ENCODE peak calls at places on chromosomes 12 and 14, in five cellular contexts. U is RPMI7951, F is cardiac fibroblast, R is iris pigment epithelial cell, A is KBM-7. Z is an unnamed sample.

GRCh38 chr12:120231316-120232011 is 30.6 kb upstream of the RPLP0 start:
- DNase-seq in U (peak), F (peak), R (peak), A (peak), Z (peak)

GRCh38 chr14:95011449-95012020 is 145.8 kb downstream of the DICER1 start:
- DNase-seq in U (no peak), F (no peak), R (no peak), A (no peak), Z (no peak)

GRCh38 chr14:81529391-81529790 is 4.3 kb downstream of the SEL1L start:
- DNase-seq in U (no peak), F (peak), R (peak), A (no peak), Z (no peak)

GRCh38 chr12:121224591-121224990 is 14.7 kb downstream of the P2RX4 start:
- DNase-seq in U (no peak), F (no peak), R (no peak), A (no peak), Z (no peak)

GRCh38 chr12:50241178-50241577 is 42.1 kb downstream of the LIMA1 start:
- DNase-seq in U (no peak), F (no peak), R (peak), A (no peak), Z (no peak)

GRCh38 chr14:90489916-90490726 is 93.3 kb downstream of the CALM1 start:
- DNase-seq in U (peak), F (no peak), R (peak), A (no peak), Z (no peak)

GRCh38 chr12:268483-268840 is 5.8 kb upstream of the SLC6A13 start:
- DNase-seq in U (no peak), F (no peak), R (no peak), A (no peak), Z (no peak)

GRCh38 chr14:55005071-55005470 is 21.8 kb downstream of the WDHD1 start:
- DNase-seq in U (no peak), F (no peak), R (peak), A (no peak), Z (no peak)

GRCh38 chr14:94540031-94540794 is 21.0 kb upstream of the SERPINA4 start:
- DNase-seq in U (peak), F (peak), R (peak), A (no peak), Z (peak)

GRCh38 chr14:102211240-102211639 is 71.5 kb downstream of the WDR20 start:
- DNase-seq in U (no peak), F (no peak), R (no peak), A (no peak), Z (no peak)

GRCh38 chr12:52741378-52742195 is 35.6 kb downstream of the KRT76 start:
- DNase-seq in U (peak), F (peak), R (peak), A (peak), Z (peak)

GRCh38 chr12:29743072-29743471 is 40.7 kb downstream of the TMTC1 start:
- DNase-seq in U (no peak), F (no peak), R (no peak), A (no peak), Z (no peak)

GRCh38 chr14:99718811-99719192 is 34.7 kb downstream of the CYP46A1 start:
- DNase-seq in U (no peak), F (no peak), R (no peak), A (no peak), Z (no peak)

GRCh38 chr12:38961044-38961443 is 55.7 kb upstream of the CPNE8 start:
- DNase-seq in U (no peak), F (no peak), R (no peak), A (no peak), Z (no peak)

GRCh38 chr14:93200553-93200952 is 6.3 kb downstream of the GON7 start:
- DNase-seq in U (no peak), F (no peak), R (no peak), A (no peak), Z (no peak)

GRCh38 chr14:94331462-94331861 is 8.3 kb upstream of the SERPINA6 start:
- DNase-seq in U (no peak), F (no peak), R (no peak), A (no peak), Z (no peak)

GRCh38 chr12:6551063-6551461 is 4.8 kb downstream of the IFFO1 start:
- DNase-seq in U (peak), F (peak), R (no peak), A (no peak), Z (no peak)

GRCh38 chr12:8709124-8709830 is 11.5 kb downstream of the RIMKLB start:
- DNase-seq in U (peak), F (no peak), R (peak), A (no peak), Z (no peak)

GRCh38 chr12:79020106-79020505 is 155.5 kb downstream of the SYT1 start:
- DNase-seq in U (peak), F (peak), R (peak), A (no peak), Z (no peak)

GRCh38 chr12:75820848-75821578 is 210.6 kb downstream of the PHLDA1 start:
- DNase-seq in U (peak), F (peak), R (peak), A (no peak), Z (no peak)

GRCh38 chr12:107369679-107370078 is 276.3 kb upstream of the CRY1 start:
- DNase-seq in U (no peak), F (no peak), R (no peak), A (no peak), Z (no peak)

GRCh38 chr12:15599266-15600037 is 189.7 kb downstream of the EPS8 start:
- DNase-seq in U (peak), F (peak), R (peak), A (no peak), Z (no peak)

GRCh38 chr14:77738559-77739250 is 22.3 kb downstream of the SNW1 start:
- DNase-seq in U (peak), F (peak), R (peak), A (no peak), Z (no peak)

GRCh38 chr14:102819790-102820330 is 42.6 kb downstream of the TRAF3 start:
- DNase-seq in U (no peak), F (no peak), R (peak), A (no peak), Z (no peak)

GRCh38 chr12:29238822-29239291 is 89.8 kb downstream of the FAR2 start:
- DNase-seq in U (peak), F (no peak), R (peak), A (no peak), Z (no peak)

GRCh38 chr14:38951451-38951850 is 151.6 kb downstream of the SEC23A start:
- DNase-seq in U (no peak), F (peak), R (peak), A (no peak), Z (no peak)

GRCh38 chr14:96121660-96122395 is 82.7 kb downstream of the C14orf132 start:
- DNase-seq in U (peak), F (peak), R (peak), A (no peak), Z (no peak)

GRCh38 chr12:3002636-3003035 is 43.4 kb downstream of the TEAD4 start:
- DNase-seq in U (no peak), F (no peak), R (no peak), A (no peak), Z (no peak)

GRCh38 chr12:24960222-24960855 is 11.4 kb upstream of the BCAT1 start:
- DNase-seq in U (peak), F (peak), R (peak), A (peak), Z (peak)

GRCh38 chr14:56724013-56724412 is 86.3 kb downstream of the OTX2 start:
- DNase-seq in U (no peak), F (no peak), R (no peak), A (no peak), Z (no peak)

Z was measured in endothelial cell.